ENCODE peak calls at places on chromosomes 7 and 10, in six cellular contexts. R is T-cell; W is activated CD4-positive, alpha-beta T cell treated with anti-CD3 and anti-CD28 coated beads, Interleukin-2, amount 50 U/mL, for 48 hours; A is AG08395; K is GM13977; C is WTC11. H is an unnamed sample.
A peak's percentile ranks its signal among the peaks of the same experiment; 100 is the strongest.

GRCh38 chr10:102241037-102241443 is 272 bp downstream of the PITX3 start:
- DNase-seq in C (no peak), K (peak; percentile 48), A (no peak), R (no peak), W (no peak), H (no peak)

GRCh38 chr7:137771679-137772078 is 75.1 kb downstream of the DGKI start:
- DNase-seq in R (no peak), W (no peak), K (no peak), A (peak; percentile 72), C (no peak), H (no peak)

GRCh38 chr7:92611735-92612134 is 21.5 kb upstream of the FAM133B start:
- DNase-seq in W (no peak), K (no peak), R (no peak), C (no peak), A (no peak), H (no peak)

GRCh38 chr10:97551271-97551670 is 21.3 kb upstream of the ANKRD2 start:
- DNase-seq in K (no peak), R (no peak), C (no peak), W (no peak), A (no peak), H (peak; percentile 49)

GRCh38 chr7:130281227-130281626 is 11.7 kb upstream of the CPA4 start:
- DNase-seq in A (peak; percentile 74), C (no peak), K (no peak), W (no peak), R (no peak), H (no peak)

GRCh38 chr10:83539528-83540308 is 599.6 kb upstream of the GHITM start:
- DNase-seq in C (no peak), W (no peak), K (no peak), A (peak; percentile 32), R (no peak), H (peak; percentile 44)

GRCh38 chr7:23907012-23907411 is 197.0 kb downstream of the STK31 start:
- DNase-seq in C (no peak), R (no peak), W (no peak), K (no peak), A (no peak), H (no peak)

GRCh38 chr10:81081887-81082620 is 544.4 kb downstream of the SH2D4B start:
- DNase-seq in K (no peak), W (no peak), R (no peak), C (peak; percentile 27), A (no peak), H (no peak)

GRCh38 chr7:1033546-1034145 is 10.7 kb upstream of the GPR146 start:
- DNase-seq in K (no peak), A (no peak), W (no peak), C (no peak), R (peak; percentile 47), H (no peak)

GRCh38 chr10:49817845-49818244 is 55.7 kb upstream of the OGDHL start:
- DNase-seq in K (no peak), A (no peak), C (no peak), R (no peak), W (no peak), H (no peak)

GRCh38 chr7:132390705-132391104 is 185.6 kb downstream of the PLXNA4 start:
- DNase-seq in W (no peak), K (no peak), A (peak; percentile 81), R (no peak), C (no peak), H (no peak)

GRCh38 chr7:102042016-102042656 is 224.7 kb downstream of the CUX1 start:
- DNase-seq in C (no peak), A (peak; percentile 51), R (no peak), W (no peak), K (no peak), H (no peak)

GRCh38 chr10:27285093-27285492 is 44.5 kb upstream of the ACBD5 start:
- DNase-seq in A (no peak), R (peak; percentile 22), W (peak; percentile 61), C (peak; percentile 16), K (no peak), H (no peak)

GRCh38 chr10:61398730-61399129 is 54.5 kb downstream of the TMEM26 start:
- DNase-seq in A (no peak), C (no peak), K (no peak), R (no peak), W (no peak), H (no peak)

H was measured in posterior cingulate gyrus.